ENCODE peak calls at places on chromosomes 11 and 22, in seven cellular contexts. F is brain microvascular endothelial cell, X is body of pancreas, Y is nucleus accumbens, J is psoas muscle, O is AG08396, L is activated T-cell treated with anti-CD3 and anti-CD28 coated beads for 1 hour. E is an unnamed sample.

GRCh38 chr11:3159296-3160190 is 5.6 kb downstream of the OSBPL5 start:
- DNase-seq in F (no peak), X (peak), O (no peak), L (no peak), Y (no peak), J (peak), E (peak)

GRCh38 chr11:79321282-79321681 is 119.5 kb downstream of the TENM4 start:
- DNase-seq in Y (no peak), X (no peak), J (no peak), O (peak), F (no peak), L (no peak), E (no peak)

GRCh38 chr11:61275191-61275590 is 19.9 kb downstream of the VWCE start:
- DNase-seq in O (no peak), X (no peak), L (no peak), Y (no peak), F (no peak), J (no peak), E (no peak)

GRCh38 chr11:69880803-69881445 is 61.7 kb upstream of the FGF3 start:
- DNase-seq in L (no peak), J (no peak), Y (no peak), O (no peak), F (no peak), X (no peak), E (no peak)

GRCh38 chr11:74687237-74688005 is 43.8 kb downstream of the CHRDL2 start:
- DNase-seq in X (no peak), O (no peak), F (no peak), J (peak), L (no peak), Y (no peak), E (no peak)

GRCh38 chr22:29661355-29661754 is 57.9 kb downstream of the NF2 start:
- DNase-seq in F (no peak), X (no peak), O (peak), J (no peak), Y (no peak), L (no peak), E (no peak)

GRCh38 chr22:22094921-22095320 is 112.3 kb upstream of the TOP3B start:
- DNase-seq in L (no peak), J (no peak), Y (no peak), F (no peak), X (no peak), O (no peak), E (no peak)

GRCh38 chr11:100780470-100780869 is 93.4 kb downstream of the ARHGAP42 start:
- DNase-seq in F (no peak), O (no peak), J (no peak), Y (no peak), L (no peak), X (no peak), E (no peak)

GRCh38 chr11:331332-332060 is 10.8 kb upstream of the IFITM3 start:
- DNase-seq in L (no peak), Y (no peak), J (no peak), F (no peak), O (no peak), X (no peak), E (no peak)

GRCh38 chr11:65968600-65969482 is 7.3 kb downstream of the SART1 start:
- DNase-seq in J (no peak), F (no peak), L (no peak), X (no peak), Y (no peak), O (no peak), E (no peak)